ENCODE peak calls at places on chromosome 3, in eight cellular contexts. I is PC-9, E is fibroblast of mammary gland, Z is MG63, M is mucosa of descending colon, S is fibroblast of lung, L is epithelial cell of esophagus, G is ovary. A is an unnamed sample.

GRCh38 chr3:13308406-13308805 is 111.7 kb downstream of the NUP210 start:
- DNase-seq in I (peak; percentile 7), E (peak; percentile 30), Z (peak; percentile 9), M (no peak), S (peak; percentile 11), L (peak; percentile 26), G (no peak), A (peak; percentile 71)

GRCh38 chr3:150740733-150741496 is 22.1 kb downstream of the SIAH2 start:
- DNase-seq in I (no peak), E (no peak), Z (no peak), M (no peak), S (no peak), L (no peak), G (peak; percentile 59), A (no peak)

GRCh38 chr3:12875857-12876451 is 34.6 kb upstream of the RPL32 start:
- DNase-seq in I (peak; percentile 31), E (peak; percentile 10), Z (no peak), M (no peak), S (peak; percentile 28), L (no peak), G (peak; percentile 68), A (no peak)

GRCh38 chr3:24933401-24933800 is 438.8 kb upstream of the THRB start:
- DNase-seq in I (no peak), E (no peak), Z (no peak), M (no peak), S (no peak), L (no peak), G (no peak), A (no peak)

GRCh38 chr3:25313286-25313685 is 114.8 kb upstream of the RARB start:
- DNase-seq in I (no peak), E (no peak), Z (no peak), M (no peak), S (no peak), L (peak; percentile 46), G (no peak), A (no peak)

GRCh38 chr3:16060945-16061344 is 113.5 kb upstream of the GALNT15 start:
- DNase-seq in I (peak; percentile 14), E (peak; percentile 98), Z (peak; percentile 89), M (no peak), S (peak; percentile 88), L (peak; percentile 58), G (peak; percentile 71), A (peak; percentile 79)

GRCh38 chr3:24494616-24495333 is at the start of gene THRB:
- DNase-seq in I (peak; percentile 75), E (peak; percentile 59), Z (peak; percentile 56), M (peak; percentile 80), S (peak; percentile 52), L (peak; percentile 71), G (peak; percentile 59), A (peak; percentile 68)

GRCh38 chr3:102712896-102713295 is 278.1 kb downstream of the ZPLD1 start:
- DNase-seq in I (no peak), E (no peak), Z (no peak), M (no peak), S (no peak), L (no peak), G (no peak), A (no peak)

GRCh38 chr3:81816473-81817260 is 55.2 kb upstream of the GBE1 start:
- DNase-seq in I (no peak), E (peak; percentile 75), Z (no peak), M (no peak), S (peak; percentile 48), L (no peak), G (no peak), A (no peak)

DNA sequence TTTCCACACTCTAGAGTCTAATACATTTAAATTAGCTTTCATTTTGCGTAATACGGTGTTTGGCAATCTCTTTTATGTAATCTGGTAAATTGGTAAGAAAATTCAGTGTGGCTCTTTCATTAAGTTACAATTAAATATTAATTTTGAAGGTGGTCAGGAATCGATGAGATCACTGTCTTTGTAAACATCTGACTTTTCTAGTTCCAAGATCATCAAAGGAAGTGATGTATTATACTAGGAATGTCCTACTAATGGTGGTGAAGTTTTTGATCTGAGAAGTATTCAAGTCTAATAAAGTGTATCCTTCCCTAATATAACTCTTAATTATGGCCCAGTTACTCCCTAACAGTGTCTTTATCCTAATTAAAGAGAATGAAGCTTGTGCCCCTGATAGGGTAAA is 1.1 kb upstream of the UTS2B start:
- DNase-seq in I (no peak), E (peak; percentile 56), Z (no peak), M (no peak), S (peak; percentile 32), L (peak; percentile 58), G (no peak), A (no peak)
- H3K4me3 ChIP-seq in I (peak overlapping the region; percentile 85), E (peak overlapping the region; percentile 79), Z (peak overlapping the region; percentile 63), M (no peak overlapping the region), S (peak overlapping the region; percentile 91), L (peak overlapping the region; percentile 69), G (peak overlapping the region; percentile 82), A (peak overlapping the region; percentile 95)

GRCh38 chr3:49855662-49856061 is 702 bp downstream of the TRAIP start:
- DNase-seq in I (no peak), E (no peak), Z (no peak), M (no peak), S (no peak), L (no peak), G (no peak), A (no peak)

GRCh38 chr3:49859576-49860305 is 3.4 kb upstream of the TRAIP start:
- DNase-seq in I (no peak), E (no peak), Z (no peak), M (no peak), S (no peak), L (no peak), G (no peak), A (no peak)

GRCh38 chr3:49856181-49857005 is at the start of gene TRAIP:
- DNase-seq in I (peak; percentile 93), E (peak; percentile 88), Z (peak; percentile 80), M (peak; percentile 92), S (peak; percentile 91), L (peak; percentile 95), G (peak; percentile 95), A (peak; percentile 96)
- H3K4me3 ChIP-seq in I (peak within 1 kb of the TSS; percentile 80), E (peak within 1 kb of the TSS; percentile 84), Z (peak within 1 kb of the TSS; percentile 78), M (peak within 1 kb of the TSS; percentile 28), S (peak within 1 kb of the TSS; percentile 66), L (peak within 1 kb of the TSS; percentile 82), G (peak within 1 kb of the TSS; percentile 46), A (peak within 1 kb of the TSS; percentile 73)

GRCh38 chr3:179005213-179005612 is 66.4 kb downstream of the ZMAT3 start:
- DNase-seq in I (no peak), E (no peak), Z (no peak), M (no peak), S (no peak), L (no peak), G (no peak), A (no peak)

GRCh38 chr3:179000659-179001058 is 71.0 kb downstream of the ZMAT3 start:
- DNase-seq in I (no peak), E (no peak), Z (no peak), M (no peak), S (no peak), L (no peak), G (no peak), A (no peak)

GRCh38 chr3:179000144-179000543 is 71.5 kb downstream of the ZMAT3 start:
- DNase-seq in I (no peak), E (peak; percentile 8), Z (no peak), M (no peak), S (no peak), L (no peak), G (no peak), A (no peak)

DNA sequence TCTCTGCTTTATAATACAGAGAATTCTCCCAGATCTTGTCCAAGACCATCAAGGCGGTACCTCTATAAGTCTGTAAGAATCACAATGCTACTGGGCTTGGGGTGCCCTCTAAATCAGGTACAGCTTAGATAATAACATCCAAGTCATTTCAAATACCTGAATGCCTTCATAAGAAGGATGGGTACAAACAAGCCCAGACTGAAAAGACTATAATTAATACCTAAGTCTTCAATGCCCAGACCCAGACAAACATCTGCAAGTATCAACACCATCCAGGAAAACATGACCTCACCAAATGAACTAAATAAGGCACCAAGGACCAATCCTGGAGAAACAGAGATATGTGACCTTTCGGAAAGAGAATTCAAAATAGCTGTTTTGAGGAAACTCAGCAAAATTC is 65.9 kb downstream of the ZMAT3 start:
- DNase-seq in I (no peak), E (no peak), Z (no peak), M (no peak), S (no peak), L (peak; percentile 61), G (no peak), A (no peak)
- H3K4me3 ChIP-seq in I (no peak overlapping the region), E (no peak overlapping the region), Z (no peak overlapping the region), M (no peak overlapping the region), S (no peak overlapping the region), L (no peak overlapping the region), G (no peak overlapping the region), A (no peak overlapping the region)

DNA sequence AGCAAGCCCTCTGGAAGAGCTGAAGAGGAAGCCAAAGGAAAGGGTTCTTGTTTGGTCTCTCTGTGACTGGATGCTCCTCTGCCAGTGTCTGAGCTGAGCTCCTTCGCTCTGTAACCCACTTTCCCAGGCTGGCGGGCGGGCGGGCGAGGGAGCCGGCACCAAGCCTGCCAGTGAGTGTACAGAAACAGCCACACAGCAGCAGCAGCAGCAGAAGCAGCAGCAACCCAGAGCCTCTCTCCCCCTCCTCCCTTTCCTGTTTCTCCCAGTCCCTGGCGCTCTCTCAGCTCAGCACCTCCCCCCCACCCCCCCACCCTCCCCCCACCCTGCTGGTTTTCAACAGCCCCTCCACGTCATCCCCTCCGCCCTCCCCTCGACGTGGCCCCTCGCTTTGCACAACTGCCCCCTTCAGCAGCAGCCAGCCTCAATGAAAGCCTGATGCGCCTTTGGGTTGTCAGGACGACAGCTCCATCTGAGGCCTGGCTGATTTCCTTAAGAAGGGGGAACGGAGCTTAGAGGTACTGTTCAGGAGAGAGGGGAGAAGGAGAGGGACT is at the start of gene LSAMP:
- DNase-seq in I (no peak), E (no peak), Z (peak; percentile 43), M (no peak), S (peak; percentile 57), L (no peak), G (peak; percentile 17), A (no peak)
- H3K4me3 ChIP-seq in I (no peak within 1 kb of the TSS), E (peak within 1 kb of the TSS; percentile 34), Z (peak within 1 kb of the TSS; percentile 29), M (no peak within 1 kb of the TSS), S (peak within 1 kb of the TSS; percentile 87), L (no peak within 1 kb of the TSS), G (peak within 1 kb of the TSS; percentile 32), A (no peak within 1 kb of the TSS)

GRCh38 chr3:53525765-53526761 is 31.7 kb downstream of the CACNA1D start:
- DNase-seq in I (no peak), E (peak; percentile 68), Z (peak; percentile 10), M (no peak), S (peak; percentile 11), L (no peak), G (no peak), A (no peak)
- H3K4me3 ChIP-seq in I (no peak overlapping the region), E (no peak overlapping the region), Z (no peak overlapping the region), M (no peak overlapping the region), S (no peak overlapping the region), L (no peak overlapping the region), G (no peak overlapping the region), A (no peak overlapping the region)

GRCh38 chr3:49029563-49029884 is 326 bp upstream of the IMPDH2 start:
- DNase-seq in I (no peak), E (no peak), Z (no peak), M (no peak), S (no peak), L (no peak), G (no peak), A (no peak)
- H3K4me3 ChIP-seq in I (peak overlapping the region; percentile 77), E (peak overlapping the region; percentile 93), Z (peak overlapping the region; percentile 82), M (peak overlapping the region; percentile 38), S (peak overlapping the region; percentile 32), L (no peak overlapping the region), G (no peak overlapping the region), A (no peak overlapping the region)

A was measured in A549.